ENCODE peak calls at places on chromosomes 12 and 14, in five cellular contexts. D is heart left ventricle, L is HepG2, G is tibial artery, Y is cardiac muscle cell. A is an unnamed sample.

GRCh38 chr12:5571115-5571514 is 139.2 kb downstream of the NTF3 start:
- DNase-seq in D (no peak), L (no peak), G (peak), Y (no peak), A (no peak)

GRCh38 chr14:22900088-22900799 is 17.2 kb downstream of the REM2 start:
- DNase-seq in D (no peak), L (peak), G (no peak), Y (peak), A (peak)

GRCh38 chr12:90058721-90059120 is 350.1 kb upstream of the ATP2B1 start:
- DNase-seq in D (peak), L (no peak), G (no peak), Y (no peak), A (no peak)

GRCh38 chr14:100982764-100983163 is 79.2 kb upstream of the RTL1 start:
- DNase-seq in D (no peak), L (no peak), G (no peak), Y (no peak), A (peak)

GRCh38 chr12:39587247-39587646 is 32.4 kb downstream of the ABCD2 start:
- DNase-seq in D (no peak), L (no peak), G (no peak), Y (no peak), A (peak)

GRCh38 chr12:6563448-6564050 is 4.5 kb downstream of the NOP2 start:
- DNase-seq in D (peak), L (peak), G (peak), Y (peak), A (no peak)

GRCh38 chr14:68341765-68342212 is 451.1 kb downstream of the ZFP36L1 start:
- DNase-seq in D (no peak), L (no peak), G (no peak), Y (no peak), A (no peak)

GRCh38 chr12:89245090-89245489 is 107.2 kb downstream of the DUSP6 start:
- DNase-seq in D (no peak), L (no peak), G (no peak), Y (no peak), A (no peak)

GRCh38 chr14:79809849-79810612 is 401.3 kb downstream of the DIO2 start:
- DNase-seq in D (no peak), L (no peak), G (no peak), Y (no peak), A (no peak)

GRCh38 chr12:46562625-46563228 is 190.2 kb upstream of the SLC38A2 start:
- DNase-seq in D (no peak), L (peak), G (no peak), Y (no peak), A (no peak)

GRCh38 chr12:5807090-5807414 is 138.0 kb downstream of the ANO2 start:
- DNase-seq in D (no peak), L (no peak), G (no peak), Y (no peak), A (peak)

GRCh38 chr12:28110329-28110728 is 79.9 kb upstream of the CCDC91 start:
- DNase-seq in D (no peak), L (no peak), G (no peak), Y (no peak), A (no peak)

GRCh38 chr12:50326636-50327284 is 43.4 kb upstream of the LIMA1 start:
- DNase-seq in D (no peak), L (peak), G (no peak), Y (no peak), A (no peak)

GRCh38 chr12:30197392-30198047 is 413.8 kb upstream of the TMTC1 start:
- DNase-seq in D (no peak), L (no peak), G (no peak), Y (no peak), A (no peak)

GRCh38 chr12:24069532-24070395 is 120.3 kb upstream of the SOX5 start:
- DNase-seq in D (no peak), L (peak), G (no peak), Y (peak), A (no peak)

GRCh38 chr14:53630336-53630735 is 326.3 kb downstream of the BMP4 start:
- DNase-seq in D (peak), L (no peak), G (no peak), Y (peak), A (no peak)

GRCh38 chr14:99333841-99334240 is 61.8 kb upstream of the BCL11B start:
- DNase-seq in D (no peak), L (no peak), G (no peak), Y (no peak), A (no peak)

GRCh38 chr12:116533343-116534248 is 25.6 kb upstream of the MAP1LC3B2 start:
- DNase-seq in D (peak), L (no peak), G (peak), Y (peak), A (peak)

GRCh38 chr12:42039146-42039545 is 105.5 kb downstream of the GXYLT1 start:
- DNase-seq in D (no peak), L (no peak), G (no peak), Y (no peak), A (peak)

GRCh38 chr12:110693731-110694130 is 4.8 kb upstream of the HVCN1 start:
- DNase-seq in D (no peak), L (no peak), G (peak), Y (no peak), A (no peak)

GRCh38 chr12:122190842-122191668 is 8.1 kb downstream of the LRRC43 start:
- DNase-seq in D (no peak), L (peak), G (no peak), Y (peak), A (peak)
- TF ChIP-seq CTCF in D (peak), L (peak), G (peak), Y (peak), A (peak)

GRCh38 chr12:51869490-51869865 is 18.4 kb upstream of the ANKRD33 start:
- DNase-seq in D (no peak), L (no peak), G (no peak), Y (no peak), A (no peak)

GRCh38 chr12:51871126-51871525 is 16.8 kb upstream of the ANKRD33 start:
- DNase-seq in D (peak), L (no peak), G (peak), Y (no peak), A (no peak)

GRCh38 chr12:51869931-51870330 is 18.0 kb upstream of the ANKRD33 start:
- DNase-seq in D (no peak), L (no peak), G (no peak), Y (no peak), A (no peak)

GRCh38 chr12:51867796-51868428 is 19.4 kb upstream of the FIGNL2 start:
- DNase-seq in D (no peak), L (no peak), G (no peak), Y (no peak), A (no peak)

DNA sequence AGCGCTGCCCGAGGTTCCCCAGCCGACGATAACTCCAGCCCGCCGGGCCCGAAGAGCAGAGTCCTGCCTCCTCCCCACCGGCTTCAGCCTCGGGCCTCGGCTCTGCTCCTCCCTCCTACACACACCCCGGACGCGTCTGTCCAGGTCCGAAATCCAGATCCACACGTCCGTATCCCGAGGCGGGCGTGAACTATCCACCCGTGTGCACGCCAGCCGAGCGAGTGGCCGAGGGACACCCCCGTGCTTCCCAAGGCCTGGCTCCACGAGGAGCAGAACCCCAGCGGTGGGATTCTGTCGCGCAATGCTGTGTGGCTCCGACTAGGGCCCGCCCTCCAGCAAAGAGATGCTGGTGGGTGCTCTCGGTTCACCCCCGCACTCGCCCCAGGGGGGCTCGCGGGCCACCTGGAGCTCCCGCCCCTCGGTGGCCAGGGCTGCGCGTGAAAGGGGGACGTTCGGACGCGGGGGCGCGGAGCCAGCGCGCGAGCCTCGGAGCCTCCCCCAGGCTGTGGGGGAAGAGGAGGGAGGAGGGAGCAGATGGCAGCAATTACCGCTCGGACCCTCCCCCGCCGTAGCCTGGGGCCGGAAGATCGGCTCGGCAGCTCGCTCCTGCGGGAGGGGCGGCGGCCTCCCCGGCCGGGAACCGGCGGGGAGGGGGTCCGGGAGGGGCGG is 18.9 kb upstream of the ANKRD33 start:
- DNase-seq in D (no peak), L (no peak), G (no peak), Y (no peak), A (no peak)
- TF ChIP-seq CTCF in D (no peak), L (no peak), G (no peak), Y (no peak), A (no peak)

GRCh38 chr12:84922721-84923120 is 10.1 kb upstream of the SLC6A15 start:
- DNase-seq in D (no peak), L (no peak), G (no peak), Y (no peak), A (no peak)

GRCh38 chr12:84920331-84920730 is 7.7 kb upstream of the SLC6A15 start:
- DNase-seq in D (no peak), L (no peak), G (no peak), Y (no peak), A (no peak)

GRCh38 chr12:84924956-84925355 is 12.4 kb upstream of the SLC6A15 start:
- DNase-seq in D (no peak), L (no peak), G (no peak), Y (no peak), A (no peak)

DNA sequence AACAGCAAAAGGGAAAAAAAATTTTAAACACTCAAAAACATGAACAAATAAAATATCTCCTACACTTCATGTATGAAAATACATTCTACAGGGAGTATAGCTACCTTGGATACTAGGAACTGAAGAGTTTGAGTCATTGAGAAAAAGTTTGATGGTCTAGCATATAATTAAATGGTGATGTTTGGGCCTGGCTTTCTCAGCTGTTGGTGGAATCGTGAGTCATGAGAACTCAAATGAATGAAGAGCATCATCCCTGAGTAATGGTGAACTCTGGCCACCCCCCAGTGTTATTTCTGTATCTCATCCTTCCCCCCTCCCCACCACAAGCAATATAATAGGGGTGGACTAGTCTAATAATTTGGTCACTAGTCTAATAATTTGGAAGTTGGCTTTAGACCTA is 6.7 kb upstream of the SLC6A15 start:
- DNase-seq in D (no peak), L (no peak), G (no peak), Y (no peak), A (no peak)
- TF ChIP-seq CTCF in D (no peak), L (no peak), G (no peak), Y (no peak), A (no peak)

GRCh38 chr12:94198469-94198868 is 50.1 kb downstream of the PLXNC1 start:
- DNase-seq in D (no peak), L (no peak), G (no peak), Y (no peak), A (no peak)
- TF ChIP-seq CTCF in D (no peak), L (no peak), G (no peak), Y (no peak), A (peak)

DNA sequence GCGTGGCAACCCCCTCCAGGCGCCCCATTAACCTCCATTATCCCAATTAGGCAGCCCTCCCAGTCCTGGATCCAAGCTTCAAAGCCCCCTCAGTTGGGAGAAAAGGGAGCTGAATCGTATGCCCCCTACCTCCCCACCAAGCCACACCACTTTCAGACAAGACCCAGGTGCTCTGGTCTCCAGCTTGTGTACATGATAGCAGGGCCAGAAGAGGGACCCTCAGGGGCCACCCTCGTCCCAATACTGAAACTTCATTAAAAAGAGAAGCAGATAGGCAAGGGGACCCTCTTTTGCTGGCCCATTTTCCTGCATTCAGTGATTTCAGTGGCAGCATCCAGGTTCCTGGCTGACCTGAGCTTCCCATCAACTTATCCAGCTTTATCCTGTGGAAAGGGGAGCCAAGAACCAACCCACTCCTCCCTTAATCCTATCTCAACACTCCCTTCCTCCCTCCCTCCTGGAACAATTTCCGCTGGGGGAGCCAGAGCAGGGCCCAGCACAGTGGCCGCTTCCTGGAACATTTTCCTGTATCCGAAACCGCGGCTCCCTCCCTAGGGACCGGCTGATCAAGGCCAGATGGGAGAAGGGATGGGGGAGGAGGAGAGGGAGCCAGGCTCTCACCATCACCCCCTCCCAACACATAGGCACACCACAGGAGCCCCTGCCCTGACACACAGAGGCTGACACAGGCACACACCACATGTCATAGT is 9.5 kb upstream of the SP7 start:
- DNase-seq in D (peak), L (no peak), G (no peak), Y (no peak), A (no peak)
- TF ChIP-seq CTCF in D (no peak), L (no peak), G (no peak), Y (no peak), A (no peak)

GRCh38 chr12:14810953-14811483 is 3.0 kb downstream of the SMCO3 start:
- DNase-seq in D (no peak), L (peak), G (no peak), Y (no peak), A (no peak)
- TF ChIP-seq CTCF in D (peak), L (peak), G (peak), Y (peak), A (peak)

DNA sequence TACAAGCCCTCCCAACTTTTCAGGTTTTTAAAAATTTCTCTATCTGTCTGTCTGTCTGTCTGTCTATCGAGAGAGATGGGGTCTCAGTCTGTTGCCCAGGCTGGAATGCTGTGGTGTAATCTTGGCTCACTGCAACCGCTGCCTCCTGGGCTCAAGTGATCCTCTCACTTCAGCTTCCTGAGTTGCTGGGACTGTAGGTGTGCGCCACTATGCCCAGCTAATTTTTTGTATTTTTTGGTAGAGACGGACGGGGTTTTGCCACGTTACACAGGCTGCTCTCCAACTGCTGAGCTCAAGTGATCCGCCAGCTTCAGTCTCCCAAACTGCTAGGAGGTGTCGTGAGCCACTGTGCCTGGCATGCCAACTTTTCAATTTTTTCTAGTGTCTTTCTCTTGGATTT is 437.2 kb downstream of the PCNX1 start:
- DNase-seq in D (no peak), L (no peak), G (no peak), Y (no peak), A (no peak)
- TF ChIP-seq CTCF in D (no peak), L (no peak), G (no peak), Y (no peak), A (no peak)

A was measured in HCT116.